ENCODE peak calls at places on chromosome 4, in six cellular contexts. Z is stimulated activated CD8-positive, alpha-beta memory T cell treated with anti-CD3 and anti-CD28 coated beads, Interleukin-7, amount 100 ng/mL, for 1 hour; P is lung; E is GM03348; X is stimulated activated CD4-positive, alpha-beta T cell treated with anti-CD3 and anti-CD28 coated beads, Interleukin-1b, Interleukin-23, amount 100 ng/mL, for 24 hours; V is H7. U is an unnamed sample.

GRCh38 chr4:168866635-168867034 is 143.4 kb downstream of the CBR4 start:
- DNase-seq in Z (no peak), P (no peak), E (no peak), X (no peak), V (no peak), U (no peak)

GRCh38 chr4:108035691-108036090 is 46.0 kb downstream of the HADH start:
- DNase-seq in Z (no peak), P (no peak), E (no peak), X (no peak), V (no peak), U (no peak)

GRCh38 chr4:120977435-120977997 is 55.0 kb upstream of the PRDM5 start:
- DNase-seq in Z (no peak), P (no peak), E (peak), X (no peak), V (peak), U (peak)

GRCh38 chr4:10667651-10668341 is 16.8 kb downstream of the CLNK start:
- DNase-seq in Z (no peak), P (no peak), E (no peak), X (no peak), V (no peak), U (no peak)

GRCh38 chr4:174454815-174455473 is 67.3 kb downstream of the HPGD start:
- DNase-seq in Z (no peak), P (no peak), E (no peak), X (no peak), V (no peak), U (no peak)

GRCh38 chr4:165351359-165352130 is 24.1 kb downstream of the MSMO1 start:
- DNase-seq in Z (no peak), P (no peak), E (no peak), X (no peak), V (no peak), U (no peak)

GRCh38 chr4:171042989-171043524 is 770.1 kb upstream of the GALNTL6 start:
- DNase-seq in Z (no peak), P (no peak), E (no peak), X (no peak), V (no peak), U (no peak)

GRCh38 chr4:4317496-4318232 is 27.6 kb downstream of the ZBTB49 start:
- DNase-seq in Z (no peak), P (no peak), E (no peak), X (no peak), V (no peak), U (no peak)

GRCh38 chr4:41814565-41814964 is 66.0 kb upstream of the PHOX2B start:
- DNase-seq in Z (no peak), P (no peak), E (peak), X (no peak), V (peak), U (no peak)

GRCh38 chr4:168880811-168881595 is 129.1 kb downstream of the CBR4 start:
- DNase-seq in Z (no peak), P (no peak), E (no peak), X (no peak), V (no peak), U (no peak)

GRCh38 chr4:118987959-118988634 is 99.4 kb downstream of the SYNPO2 start:
- DNase-seq in Z (no peak), P (no peak), E (no peak), X (no peak), V (no peak), U (no peak)